ENCODE peak calls at places on chromosomes 4 and X, in four cellular contexts. One of them, this sample, is unnamed.
A peak's percentile ranks its signal among the peaks of the same experiment; 100 is the strongest.

GRCh38 chr4:185396724-185397402 is at the start of gene ANKRD37:
- DNase-seq in HepG2: peak; percentile 68
- DNase-seq in GM12878: no peak
- DNase-seq in K562: peak; percentile 42
- DNase-seq in this sample: no peak

GRCh38 chr4:145098675-145099037 is 545 bp downstream of the ABCE1 start:
- DNase-seq in GM12878: no peak
- DNase-seq in K562: no peak
- DNase-seq in HepG2: peak; percentile 56
- DNase-seq in this sample: peak; percentile 23

GRCh38 chr4:117831060-117831683 is 203.1 kb upstream of the NDST3 start:
- DNase-seq in K562: no peak
- DNase-seq in GM12878: no peak
- DNase-seq in HepG2: no peak
- DNase-seq in this sample: no peak

GRCh38 chr4:28636971-28637370 is 1776.3 kb downstream of the STIM2 start:
- DNase-seq in HepG2: no peak
- DNase-seq in GM12878: no peak
- DNase-seq in K562: no peak
- DNase-seq in this sample: no peak

GRCh38 chr4:153521995-153522799 is 56.0 kb downstream of the TMEM131L start:
- DNase-seq in HepG2: no peak
- DNase-seq in K562: no peak
- DNase-seq in GM12878: peak; percentile 71
- DNase-seq in this sample: no peak

GRCh38 chrX:77299549-77299948 is 147.6 kb upstream of the FGF16 start:
- DNase-seq in K562: no peak
- DNase-seq in HepG2: no peak
- DNase-seq in GM12878: no peak
- DNase-seq in this sample: no peak

GRCh38 chr4:10273030-10273429 is 156.4 kb upstream of the WDR1 start:
- DNase-seq in K562: no peak
- DNase-seq in GM12878: no peak
- DNase-seq in HepG2: no peak
- DNase-seq in this sample: no peak

GRCh38 chr4:26048378-26048882 is 134.4 kb downstream of the SMIM20 start:
- DNase-seq in K562: no peak
- DNase-seq in GM12878: no peak
- DNase-seq in HepG2: no peak
- DNase-seq in this sample: no peak

GRCh38 chr4:141375855-141376254 is 155.2 kb downstream of the ZNF330 start:
- DNase-seq in HepG2: peak; percentile 17
- DNase-seq in GM12878: no peak
- DNase-seq in K562: no peak
- DNase-seq in this sample: peak; percentile 65

GRCh38 chrX:102958794-102959193 is 21.7 kb downstream of the RAB40AL start:
- DNase-seq in HepG2: no peak
- DNase-seq in K562: no peak
- DNase-seq in GM12878: no peak
- DNase-seq in this sample: no peak

GRCh38 chrX:101904996-101905395 is 26.8 kb downstream of the ZMAT1 start:
- DNase-seq in K562: no peak
- DNase-seq in GM12878: no peak
- DNase-seq in HepG2: no peak
- DNase-seq in this sample: no peak

GRCh38 chr4:78734451-78735003 is 41.6 kb upstream of the BMP2K start:
- DNase-seq in HepG2: no peak
- DNase-seq in GM12878: no peak
- DNase-seq in K562: no peak
- DNase-seq in this sample: no peak

GRCh38 chr4:1291996-1292702 is 2.5 kb downstream of the MAEA start:
- DNase-seq in K562: no peak
- DNase-seq in GM12878: no peak
- DNase-seq in HepG2: no peak
- DNase-seq in this sample: no peak

GRCh38 chr4:118772149-118773081 is 63.5 kb downstream of the SEC24D start:
- DNase-seq in K562: peak; percentile 12
- DNase-seq in HepG2: peak; percentile 18
- DNase-seq in GM12878: no peak
- DNase-seq in this sample: peak; percentile 34

GRCh38 chrX:26778320-26778888 is 562.4 kb downstream of the MAGEB5 start:
- DNase-seq in K562: peak; percentile 8
- DNase-seq in GM12878: no peak
- DNase-seq in HepG2: no peak
- DNase-seq in this sample: peak; percentile 4

GRCh38 chr4:40170588-40170987 is 26.2 kb upstream of the RHOH start:
- DNase-seq in GM12878: no peak
- DNase-seq in HepG2: no peak
- DNase-seq in K562: no peak
- DNase-seq in this sample: no peak

GRCh38 chr4:123446791-123447474 is 50.3 kb downstream of the SPRY1 start:
- DNase-seq in K562: no peak
- DNase-seq in GM12878: no peak
- DNase-seq in HepG2: peak; percentile 71
- DNase-seq in this sample: no peak

GRCh38 chrX:30577362-30577961 is at the start of gene TASL:
- DNase-seq in K562: no peak
- DNase-seq in HepG2: no peak
- DNase-seq in GM12878: peak; percentile 94
- DNase-seq in this sample: no peak

GRCh38 chr4:146495277-146495676 is 26.5 kb downstream of the SLC10A7 start:
- DNase-seq in K562: no peak
- DNase-seq in HepG2: peak; percentile 1
- DNase-seq in GM12878: no peak
- DNase-seq in this sample: no peak

GRCh38 chr4:67694662-67695061 is 6.3 kb downstream of the UBA6 start:
- DNase-seq in HepG2: no peak
- DNase-seq in K562: no peak
- DNase-seq in GM12878: no peak
- DNase-seq in this sample: no peak

GRCh38 chr4:14178421-14178820 is 550.9 kb upstream of the BOD1L1 start:
- DNase-seq in K562: no peak
- DNase-seq in GM12878: peak; percentile 61
- DNase-seq in HepG2: no peak
- DNase-seq in this sample: no peak

GRCh38 chr4:92234393-92235176 is 69.2 kb upstream of the GRID2 start:
- DNase-seq in K562: no peak
- DNase-seq in GM12878: no peak
- DNase-seq in HepG2: peak; percentile 39
- DNase-seq in this sample: peak; percentile 7

GRCh38 chr4:80335554-80336358 is at the start of gene CFAP299:
- DNase-seq in HepG2: peak; percentile 79
- DNase-seq in K562: peak; percentile 86
- DNase-seq in GM12878: peak; percentile 44
- DNase-seq in this sample: peak; percentile 70

GRCh38 chr4:147597561-147597960 is 19.6 kb upstream of the TMEM184C start:
- DNase-seq in GM12878: no peak
- DNase-seq in K562: no peak
- DNase-seq in HepG2: no peak
- DNase-seq in this sample: no peak

GRCh38 chr4:48742412-48742811 is 37.7 kb downstream of the FRYL start:
- DNase-seq in K562: no peak
- DNase-seq in HepG2: no peak
- DNase-seq in GM12878: no peak
- DNase-seq in this sample: no peak

GRCh38 chr4:20272411-20272872 is 20.7 kb downstream of the SLIT2 start:
- DNase-seq in GM12878: no peak
- DNase-seq in HepG2: no peak
- DNase-seq in K562: no peak
- DNase-seq in this sample: no peak

GRCh38 chrX:40912576-40912975 is 172.7 kb upstream of the USP9X start:
- DNase-seq in K562: no peak
- DNase-seq in HepG2: no peak
- DNase-seq in GM12878: no peak
- DNase-seq in this sample: no peak

GRCh38 chr4:123481034-123481433 is 84.4 kb downstream of the SPRY1 start:
- DNase-seq in HepG2: no peak
- DNase-seq in K562: no peak
- DNase-seq in GM12878: no peak
- DNase-seq in this sample: no peak

GRCh38 chrX:65608021-65608420 is 59.4 kb upstream of the MSN start:
- DNase-seq in K562: no peak
- DNase-seq in HepG2: no peak
- DNase-seq in GM12878: no peak
- DNase-seq in this sample: no peak

GRCh38 chrX:38754102-38754790 is 47.0 kb upstream of the MID1IP1 start:
- DNase-seq in K562: peak; percentile 39
- DNase-seq in HepG2: peak; percentile 19
- DNase-seq in GM12878: peak; percentile 31
- DNase-seq in this sample: peak; percentile 32

GRCh38 chrX:27336466-27337091 is 126.6 kb downstream of the PPP4R3C start:
- DNase-seq in K562: peak; percentile 15
- DNase-seq in HepG2: peak; percentile 2
- DNase-seq in GM12878: no peak
- DNase-seq in this sample: peak; percentile 3

GRCh38 chr4:139223682-139224317 is 46.8 kb upstream of the ELF2 start:
- DNase-seq in HepG2: no peak
- DNase-seq in K562: no peak
- DNase-seq in GM12878: no peak
- DNase-seq in this sample: no peak

DNA sequence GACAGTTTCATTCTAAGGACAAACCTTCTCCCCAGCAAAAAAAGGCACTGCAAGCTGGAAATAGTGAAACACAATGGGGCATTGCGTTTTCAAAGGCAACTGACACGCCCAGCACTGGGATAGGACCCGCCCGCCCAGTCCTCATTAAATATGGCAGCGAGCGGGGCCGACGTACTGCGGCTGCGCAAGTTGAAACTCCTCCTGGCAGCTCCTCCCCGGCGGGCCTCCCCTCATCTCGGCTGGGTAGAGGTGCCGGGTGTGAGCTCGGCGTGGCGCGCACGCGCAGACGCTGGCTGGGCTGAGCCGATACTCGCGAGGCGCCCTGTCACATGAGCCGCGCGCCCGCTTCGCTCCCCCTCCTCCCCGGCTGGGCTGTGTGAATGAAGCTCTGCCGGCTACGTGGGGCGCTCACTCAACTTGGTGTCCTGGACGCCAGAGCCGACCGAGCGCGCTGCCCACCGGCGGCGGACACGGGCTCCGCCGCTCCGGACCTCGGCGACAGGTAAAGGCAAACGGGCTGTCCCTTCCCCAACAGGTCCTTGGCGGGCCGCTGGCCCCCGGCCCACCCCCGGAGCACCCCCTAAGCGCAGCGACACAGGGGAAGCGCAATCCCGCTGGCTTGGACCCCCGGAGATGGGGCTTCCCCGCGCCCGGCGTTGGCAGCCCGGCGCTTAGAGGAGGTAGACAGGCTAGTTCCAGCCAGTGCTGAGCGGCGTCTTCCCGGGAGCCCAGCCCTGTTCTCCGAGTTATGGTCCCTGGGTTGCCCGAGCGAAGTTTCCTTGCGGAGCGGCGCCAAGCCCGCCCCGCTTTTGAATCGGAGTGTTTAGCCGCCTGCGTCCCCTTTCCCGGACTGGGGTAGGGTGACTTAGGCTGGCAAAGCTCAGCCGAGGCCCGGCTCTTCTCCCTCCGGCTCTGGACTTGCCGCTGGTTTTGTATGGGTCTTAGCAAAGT is at the start of gene CLCN5:
- DNase-seq in K562: peak; percentile 86
- DNase-seq in GM12878: peak; percentile 71
- DNase-seq in HepG2: peak; percentile 88
- DNase-seq in this sample: peak; percentile 85
- TF ChIP-seq POLR2A in K562: peak; percentile 38
- TF ChIP-seq POLR2A in GM12878: peak; percentile 75
- TF ChIP-seq POLR2A in HepG2: peak; percentile 49
- TF ChIP-seq POLR2A in this sample: no peak

GRCh38 chr4:76689079-76689817 is 208.7 kb downstream of the SOWAHB start:
- DNase-seq in K562: no peak
- DNase-seq in HepG2: no peak
- DNase-seq in GM12878: no peak
- DNase-seq in this sample: peak; percentile 18

GRCh38 chr4:76690091-76690905 is 207.6 kb downstream of the SOWAHB start:
- DNase-seq in HepG2: no peak
- DNase-seq in K562: no peak
- DNase-seq in GM12878: no peak
- DNase-seq in this sample: no peak

GRCh38 chr4:76692761-76693160 is 205.2 kb downstream of the SOWAHB start:
- DNase-seq in HepG2: no peak
- DNase-seq in GM12878: no peak
- DNase-seq in K562: no peak
- DNase-seq in this sample: no peak

GRCh38 chr4:76691767-76692689 is 205.9 kb downstream of the SOWAHB start:
- DNase-seq in HepG2: no peak
- DNase-seq in GM12878: no peak
- DNase-seq in K562: no peak
- DNase-seq in this sample: no peak

GRCh38 chr4:76690906-76691275 is 207.1 kb downstream of the SOWAHB start:
- DNase-seq in HepG2: no peak
- DNase-seq in GM12878: no peak
- DNase-seq in K562: no peak
- DNase-seq in this sample: no peak
- H3K4me3 ChIP-seq in HepG2: no peak overlapping the region
- H3K4me3 ChIP-seq in GM12878: no peak overlapping the region
- H3K4me3 ChIP-seq in K562: no peak overlapping the region
- H3K4me3 ChIP-seq in this sample: no peak overlapping the region

DNA sequence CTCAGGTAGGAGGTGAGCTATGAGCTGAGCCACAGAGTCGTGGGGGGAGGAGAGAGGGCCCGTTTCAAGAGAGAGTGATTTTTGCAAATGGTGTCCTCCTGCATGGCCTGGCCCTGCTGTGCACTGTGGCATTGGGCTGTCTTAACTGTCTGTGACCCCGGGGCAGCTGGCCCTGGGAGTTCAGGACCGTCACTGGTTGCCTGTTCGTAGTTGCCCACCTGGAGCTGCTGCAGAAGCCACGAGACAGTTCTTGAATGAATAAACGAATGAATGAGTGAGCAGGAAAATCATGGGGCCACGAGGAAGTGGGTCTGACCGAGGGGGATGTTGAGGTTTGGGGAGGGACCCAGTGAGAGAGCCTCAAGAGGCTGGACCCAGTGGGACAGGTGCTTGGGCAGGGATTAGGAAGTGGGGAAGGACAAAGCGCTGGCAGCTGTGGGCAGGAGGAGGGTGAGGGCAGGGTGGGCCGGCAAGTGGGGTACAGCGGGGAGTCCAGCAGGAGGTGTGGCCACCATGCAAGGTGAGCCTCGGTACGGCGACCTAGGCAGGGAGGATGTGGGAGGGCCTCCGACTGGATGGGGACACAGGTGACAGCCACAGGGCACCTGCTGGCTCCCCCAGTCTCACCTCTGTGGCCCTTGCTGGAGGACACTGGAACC is 10.1 kb downstream of the RGS12 start:
- DNase-seq in HepG2: no peak
- DNase-seq in GM12878: no peak
- DNase-seq in K562: no peak
- DNase-seq in this sample: no peak
- TF ChIP-seq SRF in HepG2: no peak
- TF ChIP-seq SRF in GM12878: no peak
- TF ChIP-seq SRF in K562: no peak
- TF ChIP-seq SRF in this sample: no peak

DNA sequence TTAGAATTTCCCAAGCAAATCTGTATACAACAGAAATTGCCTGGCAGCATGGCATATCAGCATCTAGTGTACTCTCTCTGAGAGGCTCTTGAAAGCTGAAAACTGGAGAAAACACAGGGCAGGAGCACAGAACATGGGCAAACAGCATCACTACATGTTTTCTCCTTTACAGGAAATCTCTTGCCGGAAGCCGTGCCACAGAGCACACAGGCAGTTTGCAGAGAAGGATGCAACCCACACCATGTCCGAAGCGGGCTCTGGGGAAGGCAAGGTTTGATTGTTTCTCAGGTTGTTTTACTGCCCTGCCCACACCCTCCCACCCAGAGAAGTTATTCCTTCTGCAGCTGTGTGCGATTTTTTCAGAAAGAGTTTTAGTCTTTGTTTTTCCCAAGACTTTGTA is 41.1 kb upstream of the FAM9C start:
- DNase-seq in HepG2: no peak
- DNase-seq in K562: no peak
- DNase-seq in GM12878: peak; percentile 74
- DNase-seq in this sample: no peak
- TF ChIP-seq POLR2A in HepG2: no peak
- TF ChIP-seq POLR2A in K562: no peak
- TF ChIP-seq POLR2A in GM12878: peak; percentile 77
- TF ChIP-seq POLR2A in this sample: no peak